ENCODE peak calls at places on chromosomes 11 and 22, in ten cellular contexts. One of them, this sample, is unnamed.

GRCh38 chr11:125022551-125022950 is 40.6 kb upstream of the SLC37A2 start:
- DNase-seq in A549: no peak
- DNase-seq in mesendoderm: no peak
- DNase-seq in left ventricle myocardium inferior: no peak
- DNase-seq in HFF-Myc: no peak
- DNase-seq in mucosa of descending colon: no peak
- DNase-seq in tibial artery: no peak
- DNase-seq in PC-3: no peak
- DNase-seq in adipocyte: no peak
- DNase-seq in right cardiac atrium: no peak
- DNase-seq in this sample: no peak

GRCh38 chr11:101866619-101867491 is 48.0 kb upstream of the CEP126 start:
- DNase-seq in A549: peak; percentile 62
- DNase-seq in mesendoderm: peak; percentile 88
- DNase-seq in left ventricle myocardium inferior: no peak
- DNase-seq in HFF-Myc: no peak
- DNase-seq in mucosa of descending colon: no peak
- DNase-seq in tibial artery: no peak
- DNase-seq in PC-3: peak; percentile 91
- DNase-seq in adipocyte: peak; percentile 40
- DNase-seq in right cardiac atrium: no peak
- DNase-seq in this sample: no peak

GRCh38 chr11:66684635-66685034 is 6.9 kb upstream of the RBM4B start:
- DNase-seq in A549: no peak
- DNase-seq in mesendoderm: no peak
- DNase-seq in left ventricle myocardium inferior: no peak
- DNase-seq in HFF-Myc: no peak
- DNase-seq in mucosa of descending colon: no peak
- DNase-seq in tibial artery: no peak
- DNase-seq in PC-3: no peak
- DNase-seq in adipocyte: no peak
- DNase-seq in right cardiac atrium: no peak
- DNase-seq in this sample: no peak

GRCh38 chr11:108019870-108020540 is 11.3 kb downstream of the CUL5 start:
- DNase-seq in A549: no peak
- DNase-seq in mesendoderm: peak; percentile 46
- DNase-seq in left ventricle myocardium inferior: no peak
- DNase-seq in HFF-Myc: no peak
- DNase-seq in mucosa of descending colon: no peak
- DNase-seq in tibial artery: no peak
- DNase-seq in PC-3: no peak
- DNase-seq in adipocyte: peak; percentile 43
- DNase-seq in right cardiac atrium: peak; percentile 54
- DNase-seq in this sample: no peak

GRCh38 chr11:69233761-69234136 is 60.2 kb upstream of the MYEOV start:
- DNase-seq in A549: no peak
- DNase-seq in mesendoderm: no peak
- DNase-seq in left ventricle myocardium inferior: no peak
- DNase-seq in HFF-Myc: no peak
- DNase-seq in mucosa of descending colon: no peak
- DNase-seq in tibial artery: peak; percentile 8
- DNase-seq in PC-3: no peak
- DNase-seq in adipocyte: no peak
- DNase-seq in right cardiac atrium: no peak
- DNase-seq in this sample: no peak

GRCh38 chr22:27381960-27382742 is 419.4 kb downstream of the MN1 start:
- DNase-seq in A549: no peak
- DNase-seq in mesendoderm: peak; percentile 67
- DNase-seq in left ventricle myocardium inferior: no peak
- DNase-seq in HFF-Myc: no peak
- DNase-seq in mucosa of descending colon: no peak
- DNase-seq in tibial artery: no peak
- DNase-seq in PC-3: no peak
- DNase-seq in adipocyte: no peak
- DNase-seq in right cardiac atrium: no peak
- DNase-seq in this sample: no peak

GRCh38 chr22:17540481-17540880 is 22.8 kb upstream of the SLC25A18 start:
- DNase-seq in A549: no peak
- DNase-seq in mesendoderm: peak; percentile 26
- DNase-seq in left ventricle myocardium inferior: no peak
- DNase-seq in HFF-Myc: no peak
- DNase-seq in mucosa of descending colon: no peak
- DNase-seq in tibial artery: no peak
- DNase-seq in PC-3: no peak
- DNase-seq in adipocyte: no peak
- DNase-seq in right cardiac atrium: no peak
- DNase-seq in this sample: no peak

GRCh38 chr11:47373876-47374820 is 4.2 kb downstream of the SPI1 start:
- DNase-seq in A549: peak; percentile 84
- DNase-seq in mesendoderm: peak; percentile 79
- DNase-seq in left ventricle myocardium inferior: peak; percentile 84
- DNase-seq in HFF-Myc: peak; percentile 20
- DNase-seq in mucosa of descending colon: peak; percentile 92
- DNase-seq in tibial artery: peak; percentile 76
- DNase-seq in PC-3: peak; percentile 74
- DNase-seq in adipocyte: peak; percentile 94
- DNase-seq in right cardiac atrium: peak; percentile 96
- DNase-seq in this sample: peak; percentile 97

GRCh38 chr11:111230122-111230465 is 15.4 kb upstream of the POU2AF2 start:
- DNase-seq in A549: no peak
- DNase-seq in mesendoderm: no peak
- DNase-seq in left ventricle myocardium inferior: no peak
- DNase-seq in HFF-Myc: no peak
- DNase-seq in mucosa of descending colon: peak; percentile 3
- DNase-seq in tibial artery: no peak
- DNase-seq in PC-3: no peak
- DNase-seq in adipocyte: no peak
- DNase-seq in right cardiac atrium: no peak
- DNase-seq in this sample: no peak
- H3K4me3 ChIP-seq in A549: no peak overlapping the region
- H3K4me3 ChIP-seq in mesendoderm: no peak overlapping the region
- H3K4me3 ChIP-seq in left ventricle myocardium inferior: peak overlapping the region; percentile 62
- H3K4me3 ChIP-seq in HFF-Myc: no peak overlapping the region
- H3K4me3 ChIP-seq in mucosa of descending colon: no peak overlapping the region
- H3K4me3 ChIP-seq in tibial artery: peak overlapping the region; percentile 56
- H3K4me3 ChIP-seq in PC-3: peak overlapping the region; percentile 77
- H3K4me3 ChIP-seq in adipocyte: peak overlapping the region; percentile 77
- H3K4me3 ChIP-seq in right cardiac atrium: no peak overlapping the region
- H3K4me3 ChIP-seq in this sample: no peak overlapping the region

GRCh38 chr22:39457546-39458442 is 982 bp downstream of the MGAT3 start:
- DNase-seq in A549: no peak
- DNase-seq in mesendoderm: no peak
- DNase-seq in left ventricle myocardium inferior: no peak
- DNase-seq in HFF-Myc: no peak
- DNase-seq in mucosa of descending colon: no peak
- DNase-seq in tibial artery: no peak
- DNase-seq in PC-3: no peak
- DNase-seq in adipocyte: peak; percentile 27
- DNase-seq in right cardiac atrium: peak; percentile 53
- DNase-seq in this sample: no peak

GRCh38 chr22:39456262-39457046 is at the start of gene MGAT3:
- DNase-seq in A549: no peak
- DNase-seq in mesendoderm: no peak
- DNase-seq in left ventricle myocardium inferior: no peak
- DNase-seq in HFF-Myc: no peak
- DNase-seq in mucosa of descending colon: no peak
- DNase-seq in tibial artery: no peak
- DNase-seq in PC-3: no peak
- DNase-seq in adipocyte: peak; percentile 39
- DNase-seq in right cardiac atrium: no peak
- DNase-seq in this sample: no peak

GRCh38 chr22:39458443-39459083 is 1.8 kb downstream of the MGAT3 start:
- DNase-seq in A549: no peak
- DNase-seq in mesendoderm: no peak
- DNase-seq in left ventricle myocardium inferior: no peak
- DNase-seq in HFF-Myc: no peak
- DNase-seq in mucosa of descending colon: no peak
- DNase-seq in tibial artery: no peak
- DNase-seq in PC-3: no peak
- DNase-seq in adipocyte: no peak
- DNase-seq in right cardiac atrium: peak; percentile 20
- DNase-seq in this sample: no peak

GRCh38 chr22:39459681-39460080 is 2.9 kb downstream of the MGAT3 start:
- DNase-seq in A549: no peak
- DNase-seq in mesendoderm: no peak
- DNase-seq in left ventricle myocardium inferior: no peak
- DNase-seq in HFF-Myc: no peak
- DNase-seq in mucosa of descending colon: no peak
- DNase-seq in tibial artery: no peak
- DNase-seq in PC-3: no peak
- DNase-seq in adipocyte: no peak
- DNase-seq in right cardiac atrium: no peak
- DNase-seq in this sample: no peak

GRCh38 chr22:39457047-39457545 is 284 bp downstream of the MGAT3 start:
- DNase-seq in A549: no peak
- DNase-seq in mesendoderm: no peak
- DNase-seq in left ventricle myocardium inferior: no peak
- DNase-seq in HFF-Myc: no peak
- DNase-seq in mucosa of descending colon: no peak
- DNase-seq in tibial artery: no peak
- DNase-seq in PC-3: no peak
- DNase-seq in adipocyte: peak; percentile 24
- DNase-seq in right cardiac atrium: no peak
- DNase-seq in this sample: no peak
- H3K4me3 ChIP-seq in A549: peak overlapping the region; percentile 62
- H3K4me3 ChIP-seq in mesendoderm: no peak overlapping the region
- H3K4me3 ChIP-seq in left ventricle myocardium inferior: peak overlapping the region; percentile 75
- H3K4me3 ChIP-seq in HFF-Myc: no peak overlapping the region
- H3K4me3 ChIP-seq in mucosa of descending colon: no peak overlapping the region
- H3K4me3 ChIP-seq in tibial artery: peak overlapping the region; percentile 49
- H3K4me3 ChIP-seq in PC-3: no peak overlapping the region
- H3K4me3 ChIP-seq in adipocyte: peak overlapping the region; percentile 58
- H3K4me3 ChIP-seq in right cardiac atrium: peak overlapping the region; percentile 89
- H3K4me3 ChIP-seq in this sample: peak overlapping the region; percentile 22

GRCh38 chr22:20203142-20204099 is 52.6 kb upstream of the CCDC188 start:
- DNase-seq in A549: no peak
- DNase-seq in mesendoderm: peak; percentile 95
- DNase-seq in left ventricle myocardium inferior: peak; percentile 41
- DNase-seq in HFF-Myc: peak; percentile 29
- DNase-seq in mucosa of descending colon: no peak
- DNase-seq in tibial artery: peak; percentile 29
- DNase-seq in PC-3: peak; percentile 18
- DNase-seq in adipocyte: no peak
- DNase-seq in right cardiac atrium: peak; percentile 69
- DNase-seq in this sample: no peak

GRCh38 chr22:20205464-20205963 is 54.7 kb upstream of the CCDC188 start:
- DNase-seq in A549: no peak
- DNase-seq in mesendoderm: no peak
- DNase-seq in left ventricle myocardium inferior: no peak
- DNase-seq in HFF-Myc: no peak
- DNase-seq in mucosa of descending colon: no peak
- DNase-seq in tibial artery: no peak
- DNase-seq in PC-3: no peak
- DNase-seq in adipocyte: no peak
- DNase-seq in right cardiac atrium: no peak
- DNase-seq in this sample: no peak

GRCh38 chr22:20205964-20206708 is 55.3 kb upstream of the CCDC188 start:
- DNase-seq in A549: peak; percentile 59
- DNase-seq in mesendoderm: peak; percentile 71
- DNase-seq in left ventricle myocardium inferior: peak; percentile 67
- DNase-seq in HFF-Myc: peak; percentile 62
- DNase-seq in mucosa of descending colon: peak; percentile 84
- DNase-seq in tibial artery: peak; percentile 54
- DNase-seq in PC-3: peak; percentile 48
- DNase-seq in adipocyte: no peak
- DNase-seq in right cardiac atrium: peak; percentile 89
- DNase-seq in this sample: no peak

GRCh38 chr22:20204821-20205220 is 54.0 kb upstream of the CCDC188 start:
- DNase-seq in A549: no peak
- DNase-seq in mesendoderm: no peak
- DNase-seq in left ventricle myocardium inferior: no peak
- DNase-seq in HFF-Myc: no peak
- DNase-seq in mucosa of descending colon: no peak
- DNase-seq in tibial artery: no peak
- DNase-seq in PC-3: no peak
- DNase-seq in adipocyte: no peak
- DNase-seq in right cardiac atrium: no peak
- DNase-seq in this sample: no peak

DNA sequence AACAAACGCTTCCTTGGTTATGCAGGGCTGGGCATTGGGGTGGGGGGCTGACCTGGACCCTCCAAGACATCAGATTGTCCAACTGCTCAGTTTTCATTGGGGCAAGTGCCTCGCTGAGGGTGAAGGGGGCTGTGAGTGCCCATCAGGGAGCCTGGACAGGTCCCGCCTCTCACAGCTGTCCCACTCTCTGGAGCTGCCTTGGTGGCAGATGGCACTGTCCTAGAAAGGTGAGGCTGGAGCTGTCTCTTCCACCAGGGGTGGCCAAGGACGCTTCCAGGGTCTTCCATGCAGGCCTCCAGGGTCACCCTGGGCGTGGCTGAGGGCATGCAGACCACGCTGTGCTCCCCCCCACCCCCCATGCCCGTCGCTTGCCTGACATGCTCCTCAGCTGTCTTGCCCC is 53.4 kb upstream of the CCDC188 start:
- DNase-seq in A549: no peak
- DNase-seq in mesendoderm: no peak
- DNase-seq in left ventricle myocardium inferior: no peak
- DNase-seq in HFF-Myc: no peak
- DNase-seq in mucosa of descending colon: no peak
- DNase-seq in tibial artery: no peak
- DNase-seq in PC-3: no peak
- DNase-seq in adipocyte: no peak
- DNase-seq in right cardiac atrium: no peak
- DNase-seq in this sample: no peak
- H3K4me3 ChIP-seq in A549: no peak overlapping the region
- H3K4me3 ChIP-seq in mesendoderm: no peak overlapping the region
- H3K4me3 ChIP-seq in left ventricle myocardium inferior: no peak overlapping the region
- H3K4me3 ChIP-seq in HFF-Myc: no peak overlapping the region
- H3K4me3 ChIP-seq in mucosa of descending colon: no peak overlapping the region
- H3K4me3 ChIP-seq in tibial artery: no peak overlapping the region
- H3K4me3 ChIP-seq in PC-3: no peak overlapping the region
- H3K4me3 ChIP-seq in adipocyte: no peak overlapping the region
- H3K4me3 ChIP-seq in right cardiac atrium: no peak overlapping the region
- H3K4me3 ChIP-seq in this sample: no peak overlapping the region

GRCh38 chr11:12807621-12808020 is 133.4 kb downstream of the TEAD1 start:
- DNase-seq in A549: no peak
- DNase-seq in mesendoderm: no peak
- DNase-seq in left ventricle myocardium inferior: no peak
- DNase-seq in HFF-Myc: no peak
- DNase-seq in mucosa of descending colon: no peak
- DNase-seq in tibial artery: no peak
- DNase-seq in PC-3: no peak
- DNase-seq in adipocyte: no peak
- DNase-seq in right cardiac atrium: no peak
- DNase-seq in this sample: peak; percentile 50

GRCh38 chr11:12803086-12803826 is 129.0 kb downstream of the TEAD1 start:
- DNase-seq in A549: no peak
- DNase-seq in mesendoderm: peak; percentile 70
- DNase-seq in left ventricle myocardium inferior: no peak
- DNase-seq in HFF-Myc: no peak
- DNase-seq in mucosa of descending colon: no peak
- DNase-seq in tibial artery: no peak
- DNase-seq in PC-3: peak; percentile 35
- DNase-seq in adipocyte: peak; percentile 63
- DNase-seq in right cardiac atrium: no peak
- DNase-seq in this sample: no peak

GRCh38 chr11:12808519-12808918 is 134.3 kb downstream of the TEAD1 start:
- DNase-seq in A549: no peak
- DNase-seq in mesendoderm: no peak
- DNase-seq in left ventricle myocardium inferior: no peak
- DNase-seq in HFF-Myc: no peak
- DNase-seq in mucosa of descending colon: no peak
- DNase-seq in tibial artery: no peak
- DNase-seq in PC-3: peak; percentile 62
- DNase-seq in adipocyte: no peak
- DNase-seq in right cardiac atrium: no peak
- DNase-seq in this sample: no peak

GRCh38 chr11:12802418-12803085 is 128.3 kb downstream of the TEAD1 start:
- DNase-seq in A549: peak; percentile 94
- DNase-seq in mesendoderm: peak; percentile 78
- DNase-seq in left ventricle myocardium inferior: no peak
- DNase-seq in HFF-Myc: peak; percentile 54
- DNase-seq in mucosa of descending colon: peak; percentile 88
- DNase-seq in tibial artery: peak; percentile 44
- DNase-seq in PC-3: peak; percentile 95
- DNase-seq in adipocyte: peak; percentile 79
- DNase-seq in right cardiac atrium: peak; percentile 76
- DNase-seq in this sample: peak; percentile 86

DNA sequence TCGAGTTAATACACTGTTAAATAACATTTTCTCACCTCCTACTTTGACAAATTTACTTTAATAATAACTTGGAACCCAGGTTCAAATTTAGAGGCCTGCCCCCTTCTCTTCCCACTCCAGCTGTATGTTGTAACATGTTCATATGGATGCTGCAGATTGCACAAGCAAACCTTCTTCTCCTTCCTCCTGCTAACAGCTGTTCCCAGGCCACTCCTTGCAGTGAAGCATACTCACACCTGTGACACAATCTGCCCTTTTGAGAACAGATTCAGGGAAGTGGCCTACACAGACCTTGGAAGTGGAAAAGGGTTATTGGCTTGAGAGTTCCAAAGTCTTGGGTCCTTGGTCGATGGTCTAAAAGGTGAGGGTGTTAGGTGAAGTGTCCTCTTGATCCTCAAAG is 131.9 kb downstream of the TEAD1 start:
- DNase-seq in A549: no peak
- DNase-seq in mesendoderm: no peak
- DNase-seq in left ventricle myocardium inferior: no peak
- DNase-seq in HFF-Myc: no peak
- DNase-seq in mucosa of descending colon: peak; percentile 35
- DNase-seq in tibial artery: no peak
- DNase-seq in PC-3: no peak
- DNase-seq in adipocyte: peak; percentile 60
- DNase-seq in right cardiac atrium: no peak
- DNase-seq in this sample: no peak
- H3K4me3 ChIP-seq in A549: no peak overlapping the region
- H3K4me3 ChIP-seq in mesendoderm: no peak overlapping the region
- H3K4me3 ChIP-seq in left ventricle myocardium inferior: no peak overlapping the region
- H3K4me3 ChIP-seq in HFF-Myc: no peak overlapping the region
- H3K4me3 ChIP-seq in mucosa of descending colon: no peak overlapping the region
- H3K4me3 ChIP-seq in tibial artery: no peak overlapping the region
- H3K4me3 ChIP-seq in PC-3: no peak overlapping the region
- H3K4me3 ChIP-seq in adipocyte: no peak overlapping the region
- H3K4me3 ChIP-seq in right cardiac atrium: no peak overlapping the region
- H3K4me3 ChIP-seq in this sample: no peak overlapping the region

This sample was measured in left lung.